ENCODE peak calls at places on chromosomes 16 and 17, in ten cellular contexts. One of them, this sample, is unnamed.

GRCh38 chr17:13970531-13970930 is 98.8 kb upstream of the COX10 start:
- DNase-seq in activated CD4-positive, alpha-beta T cell treated with anti-CD3 and anti-CD28 coated beads, Interleukin-2, amount 50 U/mL, for 1 hour: no peak
- DNase-seq in small intestine: no peak
- DNase-seq in activated CD8-positive, alpha-beta T cell treated with anti-CD3 and anti-CD28 coated beads, Interleukin-2, amount 10 ng/mL, durations not matched to agents 7 days and 5 days: no peak
- DNase-seq in head of caudate nucleus: no peak
- DNase-seq in stimulated activated CD4-positive, alpha-beta T cell treated with anti-CD3 and anti-CD28 coated beads, TNF-alpha, amount 100 ng/mL, for 4 hours: no peak
- DNase-seq in neuronal stem cell: no peak
- DNase-seq in HEK293T: no peak
- DNase-seq in HT1080: no peak
- DNase-seq in body of pancreas: no peak
- DNase-seq in this sample: no peak

GRCh38 chr16:4947722-4948503 is 10.2 kb upstream of the SEC14L5 start:
- DNase-seq in activated CD4-positive, alpha-beta T cell treated with anti-CD3 and anti-CD28 coated beads, Interleukin-2, amount 50 U/mL, for 1 hour: no peak
- DNase-seq in small intestine: no peak
- DNase-seq in activated CD8-positive, alpha-beta T cell treated with anti-CD3 and anti-CD28 coated beads, Interleukin-2, amount 10 ng/mL, durations not matched to agents 7 days and 5 days: no peak
- DNase-seq in head of caudate nucleus: no peak
- DNase-seq in stimulated activated CD4-positive, alpha-beta T cell treated with anti-CD3 and anti-CD28 coated beads, TNF-alpha, amount 100 ng/mL, for 4 hours: no peak
- DNase-seq in neuronal stem cell: peak
- DNase-seq in HEK293T: no peak
- DNase-seq in HT1080: no peak
- DNase-seq in body of pancreas: no peak
- DNase-seq in this sample: no peak

GRCh38 chr16:83685615-83686165 is 122.1 kb upstream of the HSBP1 start:
- DNase-seq in activated CD4-positive, alpha-beta T cell treated with anti-CD3 and anti-CD28 coated beads, Interleukin-2, amount 50 U/mL, for 1 hour: no peak
- DNase-seq in small intestine: no peak
- DNase-seq in activated CD8-positive, alpha-beta T cell treated with anti-CD3 and anti-CD28 coated beads, Interleukin-2, amount 10 ng/mL, durations not matched to agents 7 days and 5 days: no peak
- DNase-seq in head of caudate nucleus: no peak
- DNase-seq in stimulated activated CD4-positive, alpha-beta T cell treated with anti-CD3 and anti-CD28 coated beads, TNF-alpha, amount 100 ng/mL, for 4 hours: no peak
- DNase-seq in neuronal stem cell: no peak
- DNase-seq in HEK293T: no peak
- DNase-seq in HT1080: no peak
- DNase-seq in body of pancreas: no peak
- DNase-seq in this sample: no peak

GRCh38 chr17:214881-215331 is 33.5 kb upstream of the DOC2B start:
- DNase-seq in activated CD4-positive, alpha-beta T cell treated with anti-CD3 and anti-CD28 coated beads, Interleukin-2, amount 50 U/mL, for 1 hour: no peak
- DNase-seq in small intestine: peak
- DNase-seq in activated CD8-positive, alpha-beta T cell treated with anti-CD3 and anti-CD28 coated beads, Interleukin-2, amount 10 ng/mL, durations not matched to agents 7 days and 5 days: no peak
- DNase-seq in head of caudate nucleus: no peak
- DNase-seq in stimulated activated CD4-positive, alpha-beta T cell treated with anti-CD3 and anti-CD28 coated beads, TNF-alpha, amount 100 ng/mL, for 4 hours: no peak
- DNase-seq in neuronal stem cell: no peak
- DNase-seq in HEK293T: no peak
- DNase-seq in HT1080: no peak
- DNase-seq in body of pancreas: peak
- DNase-seq in this sample: no peak

GRCh38 chr17:81821603-81822311 is 11.3 kb downstream of the MCRIP1 start:
- DNase-seq in activated CD4-positive, alpha-beta T cell treated with anti-CD3 and anti-CD28 coated beads, Interleukin-2, amount 50 U/mL, for 1 hour: no peak
- DNase-seq in small intestine: peak
- DNase-seq in activated CD8-positive, alpha-beta T cell treated with anti-CD3 and anti-CD28 coated beads, Interleukin-2, amount 10 ng/mL, durations not matched to agents 7 days and 5 days: peak
- DNase-seq in head of caudate nucleus: peak
- DNase-seq in stimulated activated CD4-positive, alpha-beta T cell treated with anti-CD3 and anti-CD28 coated beads, TNF-alpha, amount 100 ng/mL, for 4 hours: no peak
- DNase-seq in neuronal stem cell: no peak
- DNase-seq in HEK293T: peak
- DNase-seq in HT1080: peak
- DNase-seq in body of pancreas: peak
- DNase-seq in this sample: peak

GRCh38 chr16:89482087-89482823 is 8.1 kb downstream of the ANKRD11 start:
- DNase-seq in activated CD4-positive, alpha-beta T cell treated with anti-CD3 and anti-CD28 coated beads, Interleukin-2, amount 50 U/mL, for 1 hour: no peak
- DNase-seq in small intestine: no peak
- DNase-seq in activated CD8-positive, alpha-beta T cell treated with anti-CD3 and anti-CD28 coated beads, Interleukin-2, amount 10 ng/mL, durations not matched to agents 7 days and 5 days: no peak
- DNase-seq in head of caudate nucleus: no peak
- DNase-seq in stimulated activated CD4-positive, alpha-beta T cell treated with anti-CD3 and anti-CD28 coated beads, TNF-alpha, amount 100 ng/mL, for 4 hours: no peak
- DNase-seq in neuronal stem cell: no peak
- DNase-seq in HEK293T: no peak
- DNase-seq in HT1080: no peak
- DNase-seq in body of pancreas: no peak
- DNase-seq in this sample: no peak

GRCh38 chr16:53056528-53056881 is 1.7 kb downstream of the CHD9 start:
- DNase-seq in activated CD4-positive, alpha-beta T cell treated with anti-CD3 and anti-CD28 coated beads, Interleukin-2, amount 50 U/mL, for 1 hour: no peak
- DNase-seq in small intestine: no peak
- DNase-seq in activated CD8-positive, alpha-beta T cell treated with anti-CD3 and anti-CD28 coated beads, Interleukin-2, amount 10 ng/mL, durations not matched to agents 7 days and 5 days: no peak
- DNase-seq in head of caudate nucleus: no peak
- DNase-seq in stimulated activated CD4-positive, alpha-beta T cell treated with anti-CD3 and anti-CD28 coated beads, TNF-alpha, amount 100 ng/mL, for 4 hours: no peak
- DNase-seq in neuronal stem cell: no peak
- DNase-seq in HEK293T: no peak
- DNase-seq in HT1080: no peak
- DNase-seq in body of pancreas: no peak
- DNase-seq in this sample: peak

GRCh38 chr17:43832976-43833829 is at the start of gene MPP3:
- DNase-seq in activated CD4-positive, alpha-beta T cell treated with anti-CD3 and anti-CD28 coated beads, Interleukin-2, amount 50 U/mL, for 1 hour: peak
- DNase-seq in small intestine: peak
- DNase-seq in activated CD8-positive, alpha-beta T cell treated with anti-CD3 and anti-CD28 coated beads, Interleukin-2, amount 10 ng/mL, durations not matched to agents 7 days and 5 days: peak
- DNase-seq in head of caudate nucleus: peak
- DNase-seq in stimulated activated CD4-positive, alpha-beta T cell treated with anti-CD3 and anti-CD28 coated beads, TNF-alpha, amount 100 ng/mL, for 4 hours: peak
- DNase-seq in neuronal stem cell: peak
- DNase-seq in HEK293T: peak
- DNase-seq in HT1080: peak
- DNase-seq in body of pancreas: peak
- DNase-seq in this sample: peak

GRCh38 chr16:86662740-86663139 is 84.4 kb downstream of the FOXL1 start:
- DNase-seq in activated CD4-positive, alpha-beta T cell treated with anti-CD3 and anti-CD28 coated beads, Interleukin-2, amount 50 U/mL, for 1 hour: no peak
- DNase-seq in small intestine: no peak
- DNase-seq in activated CD8-positive, alpha-beta T cell treated with anti-CD3 and anti-CD28 coated beads, Interleukin-2, amount 10 ng/mL, durations not matched to agents 7 days and 5 days: no peak
- DNase-seq in head of caudate nucleus: no peak
- DNase-seq in stimulated activated CD4-positive, alpha-beta T cell treated with anti-CD3 and anti-CD28 coated beads, TNF-alpha, amount 100 ng/mL, for 4 hours: no peak
- DNase-seq in neuronal stem cell: no peak
- DNase-seq in HEK293T: no peak
- DNase-seq in HT1080: no peak
- DNase-seq in body of pancreas: no peak
- DNase-seq in this sample: no peak

This sample was measured in left lobe of liver.